ENCODE peak calls at places on chromosomes 7 and 10, in nine cellular contexts. Q, M, G, H, D, F, I, B and T are unnamed samples. For H3K27me3, the result is how much of the 10 kb centered on the place peaks cover.

GRCh38 chr7:2710901-2711551 is 23.0 kb downstream of the AMZ1 start:
- DNase-seq in Q (no peak), M (no peak), G (no peak), H (no peak), D (no peak), F (peak), I (no peak), B (no peak), T (no peak)

GRCh38 chr10:69958232-69958902 is 94.3 kb upstream of the MACROH2A2 start:
- DNase-seq in Q (no peak), M (no peak), G (peak), H (peak), D (no peak), F (no peak), I (peak), B (no peak), T (peak)

GRCh38 chr10:103557455-103557854 is 64.0 kb downstream of the NEURL1 start:
- DNase-seq in Q (no peak), M (no peak), G (no peak), H (no peak), D (no peak), F (no peak), I (peak), B (no peak), T (no peak)

GRCh38 chr10:71039551-71039950 is 151.2 kb upstream of the PCBD1 start:
- DNase-seq in Q (no peak), M (no peak), G (no peak), H (no peak), D (no peak), F (no peak), I (no peak), B (no peak), T (no peak)

GRCh38 chr7:95478139-95479037 is 7.4 kb upstream of the ASB4 start:
- DNase-seq in Q (no peak), M (no peak), G (no peak), H (peak), D (no peak), F (no peak), I (peak), B (peak), T (peak)

GRCh38 chr7:132141109-132141508 is 435.2 kb downstream of the PLXNA4 start:
- DNase-seq in Q (no peak), M (no peak), G (no peak), H (peak), D (no peak), F (no peak), I (no peak), B (no peak), T (peak)

GRCh38 chr7:151124205-151124880 is 38.1 kb downstream of the AGAP3 start:
- DNase-seq in Q (no peak), M (no peak), G (no peak), H (no peak), D (no peak), F (no peak), I (no peak), B (no peak), T (no peak)

GRCh38 chr7:566100-566499 is 46.5 kb upstream of the PDGFA start:
- DNase-seq in Q (no peak), M (no peak), G (no peak), H (no peak), D (no peak), F (no peak), I (no peak), B (no peak), T (no peak)

GRCh38 chr7:115252461-115252860 is 330.6 kb downstream of the MDFIC start:
- DNase-seq in Q (no peak), M (no peak), G (no peak), H (no peak), D (no peak), F (no peak), I (no peak), B (no peak), T (peak)

GRCh38 chr7:54349259-54349658 is 192.9 kb upstream of the VSTM2A start:
- DNase-seq in Q (no peak), M (no peak), G (no peak), H (peak), D (no peak), F (no peak), I (no peak), B (no peak), T (peak)

DNA sequence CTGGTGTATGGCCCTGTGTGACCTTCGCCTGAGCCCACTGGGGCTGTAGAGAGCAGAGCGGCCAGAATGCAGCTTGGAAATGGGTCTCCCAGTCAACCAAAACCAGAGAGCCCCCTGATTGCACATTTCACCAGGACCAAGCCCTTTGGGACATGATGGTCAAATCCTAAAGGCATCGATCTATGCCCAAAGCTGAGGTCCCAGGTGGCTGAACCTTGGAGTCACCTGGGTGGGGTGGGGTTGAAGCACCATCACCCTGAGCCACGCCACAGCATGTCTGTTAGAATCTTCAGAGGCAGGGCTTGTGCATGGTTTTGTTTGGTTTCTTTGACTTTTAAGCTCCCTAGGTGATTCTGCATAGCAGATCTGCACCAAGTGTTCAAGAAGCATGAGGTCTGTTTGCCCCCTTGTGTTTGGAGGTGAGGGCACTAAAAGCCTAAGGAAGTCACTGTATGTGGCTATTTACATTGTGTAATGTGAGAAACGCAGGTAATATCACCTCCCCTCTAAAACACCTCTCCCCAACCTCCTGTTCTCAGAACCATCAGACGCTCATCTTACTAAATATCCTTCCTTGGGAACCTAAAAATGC is 9.6 kb downstream of the PKD1L1 start:
- DNase-seq in Q (no peak), M (no peak), G (peak), H (no peak), D (no peak), F (no peak), I (no peak), B (no peak), T (no peak)
- TF ChIP-seq CTCF in Q (no peak), M (no peak), G (peak), H (no peak), D (no peak), F (no peak), I (no peak), B (no peak), T (no peak)

GRCh38 chr10:101772895-101773761 is 2.8 kb downstream of the FGF8 start:
- DNase-seq in Q (no peak), M (no peak), G (no peak), H (no peak), D (no peak), F (no peak), I (no peak), B (no peak), T (no peak)
- H3K4me3 ChIP-seq in Q (no peak), M (no peak), G (no peak), H (no peak), D (no peak), F (no peak), I (no peak), B (no peak), T (no peak)

DNA sequence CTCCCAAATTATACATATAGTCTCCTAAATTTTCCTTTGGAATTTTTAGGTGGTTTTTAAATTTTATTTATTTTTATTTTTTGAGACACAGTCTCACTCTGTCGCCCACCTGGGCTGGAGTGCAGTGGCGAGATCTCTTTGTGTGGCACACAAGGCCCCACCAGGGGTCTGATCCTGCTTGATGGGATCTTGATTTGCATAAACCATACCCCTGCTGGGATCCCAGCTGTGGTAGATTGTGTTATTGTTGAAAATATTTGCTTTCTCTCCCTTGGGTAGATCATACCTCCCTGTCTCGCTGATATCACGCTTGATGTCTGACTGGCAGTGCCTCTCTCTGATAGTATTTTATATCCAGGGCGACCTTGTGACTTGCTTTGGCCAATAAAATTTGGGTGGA is 5.6 kb upstream of the MUC3A start:
- DNase-seq in Q (no peak), M (no peak), G (no peak), H (no peak), D (no peak), F (no peak), I (no peak), B (no peak), T (no peak)
- H3K27me3 ChIP-seq in Q (under half), M (under half), G (under half), H (under half), D (under half), F (under half), I (under half), B (under half), T (under half)

GRCh38 chr10:34677591-34677990 is 137.5 kb downstream of the PARD3 start:
- DNase-seq in Q (no peak), M (no peak), G (no peak), H (no peak), D (no peak), F (no peak), I (no peak), B (no peak), T (no peak)
- TF ChIP-seq CTCF in Q (no peak), M (no peak), G (peak), H (no peak), D (no peak), F (no peak), I (no peak), B (peak), T (no peak)

GRCh38 chr10:93461124-93461806 is 20.9 kb downstream of the MYOF start:
- DNase-seq in Q (no peak), M (no peak), G (no peak), H (peak), D (no peak), F (no peak), I (no peak), B (no peak), T (no peak)

GRCh38 chr10:93457511-93457910 is 24.6 kb downstream of the MYOF start:
- DNase-seq in Q (no peak), M (no peak), G (no peak), H (no peak), D (no peak), F (no peak), I (no peak), B (no peak), T (no peak)

GRCh38 chr10:93461807-93462178 is 20.3 kb downstream of the MYOF start:
- DNase-seq in Q (no peak), M (no peak), G (no peak), H (peak), D (no peak), F (no peak), I (no peak), B (peak), T (peak)

GRCh38 chr10:93456480-93456879 is 25.7 kb downstream of the MYOF start:
- DNase-seq in Q (no peak), M (no peak), G (no peak), H (peak), D (no peak), F (no peak), I (no peak), B (no peak), T (no peak)

DNA sequence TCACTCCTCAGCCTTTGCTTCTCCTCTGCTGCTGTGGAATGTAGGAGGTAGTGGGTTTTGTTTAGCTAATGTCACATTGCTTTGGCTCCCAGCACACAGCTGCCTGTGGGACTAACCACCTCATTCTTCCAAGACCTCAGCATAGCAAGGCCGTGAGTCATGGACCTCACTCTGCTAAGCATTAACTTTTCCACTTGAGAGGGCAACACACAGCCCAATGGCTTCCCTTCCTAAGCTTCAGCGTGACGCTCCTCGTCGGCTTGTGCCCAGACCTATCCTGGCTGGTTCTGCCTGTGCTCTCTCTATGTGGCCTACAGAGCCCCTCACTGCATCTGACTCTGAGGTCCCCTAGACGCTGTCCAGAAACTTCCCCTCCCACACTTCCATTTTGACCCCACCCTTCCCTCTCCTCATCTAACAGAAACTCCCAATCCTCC is 23.3 kb downstream of the MYOF start:
- DNase-seq in Q (peak), M (peak), G (peak), H (peak), D (peak), F (no peak), I (no peak), B (no peak), T (peak)
- H3K4me3 ChIP-seq in Q (peak), M (no peak), G (peak), H (no peak), D (no peak), F (no peak), I (no peak), B (no peak), T (no peak)

GRCh38 chr7:157736341-157736740 is 399.5 kb downstream of the DNAJB6 start:
- DNase-seq in Q (no peak), M (no peak), G (no peak), H (no peak), D (no peak), F (no peak), I (no peak), B (no peak), T (no peak)
- H3K27me3 ChIP-seq in Q (under half), M (under half), G (under half), H (under half), D (under half), F (under half), I (under half), B (under half), T (under half)

GRCh38 chr10:22564060-22564459 is 150.3 kb downstream of the PIP4K2A start:
- DNase-seq in Q (no peak), M (no peak), G (no peak), H (no peak), D (no peak), F (no peak), I (no peak), B (no peak), T (no peak)
- TF ChIP-seq CTCF in Q (no peak), M (no peak), G (no peak), H (no peak), D (no peak), F (no peak), I (no peak), B (no peak), T (no peak)

GRCh38 chr7:101362334-101363195 is at the start of gene COL26A1:
- DNase-seq in Q (no peak), M (no peak), G (no peak), H (peak), D (peak), F (no peak), I (no peak), B (peak), T (no peak)

GRCh38 chr7:101363734-101364374 is 1.2 kb downstream of the COL26A1 start:
- DNase-seq in Q (no peak), M (no peak), G (peak), H (peak), D (peak), F (peak), I (peak), B (peak), T (peak)

GRCh38 chr7:101367676-101368075 is 5.0 kb downstream of the COL26A1 start:
- DNase-seq in Q (no peak), M (no peak), G (no peak), H (no peak), D (no peak), F (no peak), I (no peak), B (no peak), T (no peak)

GRCh38 chr7:101365956-101366355 is 3.3 kb downstream of the COL26A1 start:
- DNase-seq in Q (no peak), M (no peak), G (no peak), H (no peak), D (no peak), F (no peak), I (no peak), B (no peak), T (no peak)

GRCh38 chr7:101363196-101363733 is 590 bp downstream of the COL26A1 start:
- DNase-seq in Q (no peak), M (no peak), G (no peak), H (no peak), D (no peak), F (no peak), I (no peak), B (no peak), T (no peak)
- H3K4me3 ChIP-seq in Q (peak), M (peak), G (peak), H (no peak), D (peak), F (peak), I (peak), B (peak), T (no peak)